ENCODE peak calls at places on chromosomes 5 and 9, in seven cellular contexts. T is mammary epithelial cell; X is CD8-positive, alpha-beta T cell; L is lower leg skin; P is astrocyte of the spinal cord; R is upper lobe of left lung; J is foreskin fibroblast. A is an unnamed sample.

GRCh38 chr9:127172066-127172707 is 49.8 kb upstream of the ANGPTL2 start:
- DNase-seq in T (no peak), X (no peak), L (peak), P (no peak), R (no peak), J (no peak), A (peak)

GRCh38 chr5:77937015-77937908 is 161.1 kb upstream of the TBCA start:
- DNase-seq in T (no peak), X (no peak), L (no peak), P (no peak), R (no peak), J (no peak), A (no peak)

GRCh38 chr5:54703091-54703490 is 185.5 kb downstream of the SNX18 start:
- DNase-seq in T (peak), X (no peak), L (peak), P (peak), R (no peak), J (peak), A (peak)

GRCh38 chr5:33338336-33339110 is 102.2 kb upstream of the TARS1 start:
- DNase-seq in T (no peak), X (no peak), L (no peak), P (no peak), R (no peak), J (no peak), A (no peak)

GRCh38 chr5:454936-455335 is 12.0 kb downstream of the EXOC3 start:
- DNase-seq in T (no peak), X (no peak), L (peak), P (no peak), R (peak), J (no peak), A (no peak)

GRCh38 chr5:119742311-119742710 is 113.0 kb downstream of the FAM170A start:
- DNase-seq in T (peak), X (no peak), L (no peak), P (no peak), R (no peak), J (no peak), A (no peak)

GRCh38 chr5:120088831-120089230 is 375.3 kb upstream of the PRR16 start:
- DNase-seq in T (no peak), X (no peak), L (no peak), P (no peak), R (no peak), J (no peak), A (no peak)

GRCh38 chr5:131774652-131775367 is 22.0 kb downstream of the FNIP1 start:
- DNase-seq in T (no peak), X (no peak), L (no peak), P (no peak), R (no peak), J (no peak), A (no peak)

GRCh38 chr5:176906796-176907195 is 7.7 kb upstream of the HK3 start:
- DNase-seq in T (no peak), X (no peak), L (peak), P (no peak), R (no peak), J (no peak), A (no peak)

GRCh38 chr9:123973590-123974223 is 37.9 kb upstream of the LHX2 start:
- DNase-seq in T (no peak), X (no peak), L (no peak), P (no peak), R (no peak), J (no peak), A (no peak)

GRCh38 chr5:14039063-14039462 is 94.6 kb upstream of the DNAH5 start:
- DNase-seq in T (peak), X (no peak), L (no peak), P (peak), R (no peak), J (no peak), A (no peak)

GRCh38 chr5:147835386-147835798 is 3.9 kb upstream of the SPINK1 start:
- DNase-seq in T (peak), X (no peak), L (no peak), P (no peak), R (no peak), J (no peak), A (peak)

GRCh38 chr9:6334305-6334704 is 6.1 kb downstream of the TPD52L3 start:
- DNase-seq in T (no peak), X (no peak), L (no peak), P (no peak), R (no peak), J (no peak), A (no peak)

GRCh38 chr5:125595095-125595494 is 828.1 kb upstream of the GRAMD2B start:
- DNase-seq in T (no peak), X (no peak), L (no peak), P (peak), R (no peak), J (peak), A (no peak)

GRCh38 chr5:74647096-74647495 is 6.6 kb upstream of the ENC1 start:
- DNase-seq in T (peak), X (no peak), L (no peak), P (no peak), R (no peak), J (no peak), A (no peak)

GRCh38 chr5:126965061-126965475 is 65.3 kb downstream of the MARCHF3 start:
- DNase-seq in T (peak), X (no peak), L (no peak), P (peak), R (no peak), J (peak), A (no peak)

GRCh38 chr5:89374144-89374784 is 491.3 kb upstream of the MEF2C start:
- DNase-seq in T (no peak), X (no peak), L (no peak), P (no peak), R (no peak), J (no peak), A (no peak)

GRCh38 chr9:34496149-34496712 is 26.6 kb downstream of the ENHO start:
- DNase-seq in T (no peak), X (no peak), L (no peak), P (no peak), R (no peak), J (no peak), A (no peak)

GRCh38 chr5:38755171-38755570 is 90.6 kb upstream of the OSMR start:
- DNase-seq in T (peak), X (no peak), L (no peak), P (peak), R (no peak), J (peak), A (peak)

GRCh38 chr5:69276422-69277174 is 41.9 kb downstream of the CDK7 start:
- DNase-seq in T (no peak), X (no peak), L (no peak), P (peak), R (no peak), J (no peak), A (no peak)

GRCh38 chr5:65762234-65762633 is 40.2 kb downstream of the NLN start:
- DNase-seq in T (peak), X (no peak), L (no peak), P (no peak), R (no peak), J (no peak), A (no peak)

GRCh38 chr5:170313344-170313743 is 15.8 kb upstream of the LCP2 start:
- DNase-seq in T (no peak), X (peak), L (no peak), P (no peak), R (no peak), J (no peak), A (no peak)

GRCh38 chr5:66454186-66455078 is 141.8 kb upstream of the MAST4 start:
- DNase-seq in T (peak), X (no peak), L (no peak), P (peak), R (no peak), J (no peak), A (peak)

GRCh38 chr5:124411089-124411488 is 335.4 kb downstream of the ZNF608 start:
- DNase-seq in T (no peak), X (no peak), L (no peak), P (peak), R (no peak), J (peak), A (no peak)

GRCh38 chr5:79835220-79835714 is 145.6 kb downstream of the CMYA5 start:
- DNase-seq in T (no peak), X (no peak), L (peak), P (no peak), R (no peak), J (no peak), A (no peak)

GRCh38 chr5:10624679-10625078 is 60.8 kb downstream of the ANKRD33B start:
- DNase-seq in T (no peak), X (no peak), L (no peak), P (no peak), R (no peak), J (no peak), A (no peak)

GRCh38 chr9:8558176-8558575 is 758.6 kb upstream of the DMAC1 start:
- DNase-seq in T (peak), X (no peak), L (no peak), P (peak), R (no peak), J (peak), A (no peak)
- H3K4me3 ChIP-seq in T (no peak), X (no peak), L (no peak), P (no peak), R (no peak), J (no peak), A (no peak)

GRCh38 chr9:110029422-110029814 is 178.5 kb downstream of the C9orf152 start:
- DNase-seq in T (peak), X (no peak), L (peak), P (peak), R (peak), J (peak), A (peak)

GRCh38 chr9:110030632-110031031 is 177.3 kb downstream of the C9orf152 start:
- DNase-seq in T (no peak), X (no peak), L (no peak), P (peak), R (no peak), J (peak), A (peak)

GRCh38 chr9:110029815-110030480 is 178.0 kb downstream of the C9orf152 start:
- DNase-seq in T (no peak), X (no peak), L (peak), P (no peak), R (no peak), J (no peak), A (no peak)

GRCh38 chr9:110033869-110034268 is 174.1 kb downstream of the C9orf152 start:
- DNase-seq in T (no peak), X (no peak), L (no peak), P (no peak), R (no peak), J (no peak), A (peak)

DNA sequence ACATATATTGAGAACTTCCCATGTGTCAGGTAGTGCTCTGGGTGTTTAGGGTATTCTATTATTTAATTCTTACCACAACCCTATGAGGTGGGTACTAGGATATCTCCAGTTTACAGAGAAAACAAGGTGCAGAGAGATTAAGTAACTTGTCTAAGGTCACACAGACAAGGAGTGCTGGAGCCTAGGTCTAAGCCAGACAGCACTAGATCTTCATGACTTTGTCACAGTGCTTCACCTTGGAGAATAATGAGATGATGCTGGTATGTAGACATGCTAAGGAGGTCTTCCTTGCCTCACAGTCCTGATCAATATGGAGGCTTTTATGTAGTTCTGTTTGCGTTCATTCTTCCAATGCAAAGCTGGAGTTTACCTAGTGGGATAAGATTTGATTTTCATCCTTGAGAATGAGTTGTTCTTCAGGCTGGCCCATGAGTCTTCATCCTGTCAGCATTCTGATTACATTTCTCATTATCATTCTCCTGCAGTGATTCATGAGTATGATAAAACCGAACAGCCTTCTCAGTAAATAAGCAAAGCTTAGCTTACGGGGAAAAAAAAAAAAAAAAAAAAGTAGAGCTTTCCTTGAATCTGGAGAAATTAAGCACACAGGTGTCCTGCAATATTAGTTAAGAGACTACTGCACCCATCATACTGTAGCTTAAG is 176.3 kb downstream of the C9orf152 start:
- DNase-seq in T (peak), X (no peak), L (no peak), P (peak), R (no peak), J (peak), A (no peak)
- H3K4me3 ChIP-seq in T (no peak), X (no peak), L (no peak), P (no peak), R (no peak), J (no peak), A (no peak)

GRCh38 chr9:135794361-135794885 is 92.4 kb downstream of the KCNT1 start:
- DNase-seq in T (no peak), X (no peak), L (no peak), P (no peak), R (no peak), J (no peak), A (no peak)

GRCh38 chr9:135796784-135797462 is 94.9 kb downstream of the KCNT1 start:
- DNase-seq in T (no peak), X (no peak), L (no peak), P (no peak), R (no peak), J (no peak), A (no peak)

GRCh38 chr9:135794057-135794335 is 92.0 kb downstream of the KCNT1 start:
- DNase-seq in T (no peak), X (no peak), L (no peak), P (no peak), R (no peak), J (no peak), A (no peak)

GRCh38 chr9:135793221-135794056 is 91.5 kb downstream of the KCNT1 start:
- DNase-seq in T (no peak), X (no peak), L (no peak), P (no peak), R (no peak), J (no peak), A (no peak)

DNA sequence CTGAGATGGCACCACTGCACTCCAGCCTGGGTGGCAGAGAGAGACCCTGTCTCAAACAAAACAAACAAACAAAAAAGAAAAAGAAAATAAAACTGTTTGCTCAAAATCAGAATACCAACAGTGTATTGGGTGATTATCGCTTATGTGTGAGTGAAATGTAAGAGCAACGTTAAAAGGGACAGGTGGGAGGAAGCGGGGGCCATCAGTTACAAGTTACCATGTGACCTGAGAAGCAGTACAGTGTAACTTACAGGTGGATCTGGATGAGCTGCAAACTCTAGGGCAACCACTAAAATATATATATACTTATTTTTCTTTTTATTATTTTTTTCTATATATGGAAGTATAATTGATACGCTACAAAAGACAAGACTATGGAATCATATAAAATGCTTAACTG is 93.4 kb downstream of the KCNT1 start:
- DNase-seq in T (no peak), X (no peak), L (no peak), P (no peak), R (no peak), J (no peak), A (no peak)
- H3K4me3 ChIP-seq in T (no peak), X (no peak), L (no peak), P (no peak), R (no peak), J (no peak), A (no peak)

GRCh38 chr9:122821278-122821952 is 7.0 kb downstream of the PDCL start:
- DNase-seq in T (no peak), X (no peak), L (peak), P (no peak), R (peak), J (peak), A (no peak)
- H3K4me3 ChIP-seq in T (no peak), X (no peak), L (no peak), P (no peak), R (no peak), J (no peak), A (no peak)

A was measured in SJSA1.